ENCODE peak calls at places on chromosomes 11 and 22, in six cellular contexts. G, D, X, N, L and B are unnamed samples.

GRCh38 chr11:11581493-11581880 is 40.3 kb downstream of the GALNT18 start:
- DNase-seq in L (no peak), D (no peak), X (no peak), G (no peak), N (no peak), B (no peak)

GRCh38 chr11:101470881-101471535 is 112.8 kb downstream of the TRPC6 start:
- DNase-seq in D (no peak), X (no peak), L (peak; percentile 23), N (no peak), G (peak; percentile 30), B (no peak)

GRCh38 chr11:115721309-115722007 is 217.2 kb upstream of the CADM1 start:
- DNase-seq in N (no peak), L (no peak), X (no peak), G (no peak), D (no peak), B (no peak)

GRCh38 chr11:129695543-129696308 is 119.9 kb upstream of the TMEM45B start:
- DNase-seq in G (peak; percentile 30), N (peak; percentile 59), L (peak; percentile 37), X (no peak), D (peak; percentile 77), B (peak; percentile 88)

GRCh38 chr22:23138584-23139469 is 3.0 kb downstream of the RSPH14 start:
- DNase-seq in L (peak; percentile 66), D (no peak), N (no peak), X (no peak), G (no peak), B (no peak)

GRCh38 chr22:27311666-27312566 is 489.6 kb downstream of the MN1 start:
- DNase-seq in X (no peak), N (no peak), L (no peak), D (no peak), G (no peak), B (no peak)

GRCh38 chr11:26839911-26840705 is 118.2 kb upstream of the SLC5A12 start:
- DNase-seq in L (no peak), X (no peak), G (no peak), D (no peak), N (no peak), B (no peak)

GRCh38 chr11:119774180-119774763 is 45.3 kb upstream of the NECTIN1 start:
- DNase-seq in X (no peak), D (no peak), G (peak; percentile 39), N (no peak), L (peak; percentile 29), B (no peak)

GRCh38 chr11:122207921-122208764 is 92.1 kb upstream of the BLID start:
- DNase-seq in X (no peak), L (no peak), G (peak; percentile 73), N (no peak), D (no peak), B (no peak)

GRCh38 chr11:47606731-47607130 is 12.5 kb upstream of the C1QTNF4 start:
- DNase-seq in L (no peak), N (no peak), G (peak; percentile 89), D (no peak), X (peak; percentile 63), B (no peak)

GRCh38 chr11:108838804-108839128 is 173.9 kb downstream of the DDX10 start:
- DNase-seq in L (no peak), D (no peak), G (no peak), X (no peak), N (no peak), B (no peak)

GRCh38 chr11:66692446-66692845 is 14.8 kb upstream of the RBM4B start:
- DNase-seq in X (no peak), L (no peak), N (no peak), G (no peak), D (no peak), B (no peak)

GRCh38 chr11:97860237-97860636 is 1160.5 kb upstream of the CNTN5 start:
- DNase-seq in G (no peak), X (no peak), D (no peak), L (no peak), N (no peak), B (no peak)

GRCh38 chr11:96112192-96113099 is 188.5 kb upstream of the MTMR2 start:
- DNase-seq in L (no peak), D (no peak), X (no peak), G (no peak), N (no peak), B (no peak)

GRCh38 chr11:101848262-101848661 is 66.5 kb upstream of the CEP126 start:
- DNase-seq in L (no peak), G (peak; percentile 46), D (no peak), N (no peak), X (no peak), B (no peak)

GRCh38 chr11:86482684-86483083 is 108.0 kb downstream of the CCDC81 start:
- DNase-seq in L (no peak), X (no peak), D (no peak), G (no peak), N (no peak), B (no peak)

GRCh38 chr11:75268626-75269366 is 28.2 kb downstream of the TPBGL start:
- DNase-seq in G (no peak), N (no peak), D (no peak), X (peak; percentile 56), L (no peak), B (peak; percentile 70)

GRCh38 chr22:49770454-49771265 is 57.0 kb downstream of the BRD1 start:
- DNase-seq in X (peak; percentile 62), L (no peak), G (no peak), N (no peak), D (no peak), B (no peak)

GRCh38 chr11:69013009-69013951 is at the start of gene MRGPRF:
- DNase-seq in L (no peak), G (peak; percentile 89), X (peak; percentile 99), D (peak; percentile 56), N (no peak), B (peak; percentile 98)
- TF ChIP-seq CTCF in L (peak; percentile 9), G (peak; percentile 60), X (peak; percentile 71), D (no peak), N (no peak), B (no peak)

DNA sequence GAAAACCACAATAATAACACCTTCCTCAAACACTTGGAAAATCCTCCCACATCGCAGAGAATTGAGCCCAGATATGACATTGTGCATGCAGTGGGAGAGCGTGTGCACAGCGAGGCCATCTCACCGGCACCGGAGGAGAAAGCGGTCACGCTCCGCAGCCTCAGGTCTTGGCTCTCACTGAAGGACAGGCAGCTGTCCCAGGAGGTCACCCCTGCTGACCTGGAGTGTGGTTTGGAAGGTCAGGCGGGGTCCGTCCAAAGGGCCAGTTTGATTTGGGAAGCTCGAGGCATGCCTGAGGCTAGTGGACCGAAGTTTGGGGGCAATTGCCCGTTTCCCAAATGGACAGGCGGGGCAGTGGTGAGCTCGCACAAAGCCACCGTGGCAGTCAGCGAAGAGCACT is 86.7 kb downstream of the KIAA1671 start:
- DNase-seq in D (no peak), L (no peak), X (no peak), N (no peak), G (no peak), B (no peak)
- TF ChIP-seq CTCF in D (no peak), L (no peak), X (no peak), N (no peak), G (no peak), B (no peak)

DNA sequence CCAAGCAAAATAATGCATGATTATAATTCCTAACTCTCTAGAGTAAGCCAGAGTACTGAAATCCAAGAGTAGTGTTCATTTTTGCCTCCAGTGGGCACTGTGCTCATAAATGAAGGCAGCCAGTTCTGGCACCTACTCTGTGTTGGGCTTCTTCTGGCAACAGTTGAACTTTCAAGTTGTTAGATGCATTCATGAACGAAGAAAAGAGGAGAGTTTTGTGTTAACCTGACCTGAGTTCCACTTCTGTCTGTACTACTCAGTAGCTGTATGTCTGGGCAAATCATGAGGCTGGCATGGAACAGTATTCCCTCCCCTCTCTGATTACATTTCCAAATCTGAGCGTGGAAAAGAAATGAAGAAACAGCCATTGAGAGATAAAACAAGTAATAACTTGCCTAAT is 20.3 kb upstream of the TENM4 start:
- DNase-seq in N (no peak), D (no peak), G (peak; percentile 55), L (peak; percentile 54), X (no peak), B (no peak)
- TF ChIP-seq CTCF in N (no peak), D (peak; percentile 22), G (peak; percentile 79), L (peak; percentile 83), X (peak; percentile 47), B (no peak)

GRCh38 chr11:114140826-114141225 is 81.3 kb downstream of the ZBTB16 start:
- DNase-seq in L (no peak), G (no peak), D (no peak), X (no peak), N (no peak), B (no peak)

GRCh38 chr11:114142646-114143045 is 83.1 kb downstream of the ZBTB16 start:
- DNase-seq in L (no peak), N (no peak), G (no peak), D (no peak), X (no peak), B (no peak)

GRCh38 chr11:114145166-114145695 is 85.7 kb downstream of the ZBTB16 start:
- DNase-seq in G (peak; percentile 60), D (no peak), N (no peak), L (no peak), X (no peak), B (no peak)

GRCh38 chr11:114138411-114138810 is 78.9 kb downstream of the ZBTB16 start:
- DNase-seq in G (no peak), D (no peak), X (no peak), L (no peak), N (no peak), B (no peak)

GRCh38 chr11:114141863-114142590 is 82.5 kb downstream of the ZBTB16 start:
- DNase-seq in D (no peak), L (no peak), X (peak; percentile 32), G (no peak), N (no peak), B (no peak)
- TF ChIP-seq CTCF in D (no peak), L (no peak), X (no peak), G (no peak), N (no peak), B (no peak)

GRCh38 chr11:65436412-65437032 is 13.9 kb downstream of the NEAT1 start:
- DNase-seq in N (no peak), L (no peak), X (peak; percentile 61), D (no peak), G (peak; percentile 42), B (no peak)

GRCh38 chr11:65434667-65435179 is 12.1 kb downstream of the NEAT1 start:
- DNase-seq in L (no peak), D (no peak), N (no peak), X (no peak), G (peak; percentile 48), B (peak; percentile 60)

GRCh38 chr11:65435981-65436411 is 13.4 kb downstream of the NEAT1 start:
- DNase-seq in G (peak; percentile 53), N (no peak), D (peak; percentile 23), X (no peak), L (no peak), B (no peak)

GRCh38 chr11:65434057-65434666 is 11.6 kb downstream of the NEAT1 start:
- DNase-seq in G (peak; percentile 47), D (no peak), X (no peak), L (peak; percentile 28), N (no peak), B (peak; percentile 77)

DNA sequence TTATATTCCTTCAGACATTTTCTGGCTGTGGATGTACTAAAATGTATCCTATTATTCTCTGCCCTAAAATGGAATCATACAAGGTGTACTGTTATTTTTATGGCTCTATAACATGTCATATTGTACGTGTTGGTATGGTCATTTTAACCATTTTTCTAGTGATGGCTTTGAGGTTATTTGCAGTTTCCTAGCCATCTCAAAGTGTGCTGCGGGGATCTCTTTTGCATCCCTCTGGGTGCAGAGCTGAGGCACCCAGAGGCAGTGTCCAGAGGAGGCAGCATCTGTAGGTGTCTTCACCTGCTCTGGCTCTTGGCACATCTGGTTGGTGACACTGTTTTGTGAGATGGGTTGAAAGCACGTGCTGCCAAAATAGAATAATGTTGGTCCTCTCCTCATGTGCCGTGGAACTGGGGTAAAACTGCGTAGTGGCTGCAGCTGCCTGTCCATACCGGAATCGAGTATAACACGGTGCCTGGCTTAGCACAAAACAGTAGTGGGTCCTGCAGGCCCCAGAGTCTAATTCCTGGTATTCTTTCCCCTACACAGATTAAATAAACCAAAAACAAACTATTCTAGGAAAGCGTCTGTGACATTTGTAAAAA is 12.8 kb downstream of the NEAT1 start:
- DNase-seq in D (no peak), X (peak; percentile 64), L (no peak), G (peak; percentile 43), N (no peak), B (no peak)
- TF ChIP-seq CTCF in D (no peak), X (no peak), L (no peak), G (no peak), N (no peak), B (no peak)